ENCODE peak calls at places on chromosomes 11 and 22, in four cellular contexts. K, Y, S and U are unnamed samples.

GRCh38 chr11:126756416-126756815 is 244.2 kb downstream of the KIRREL3 start:
- DNase-seq in K (no peak), Y (no peak), S (no peak), U (no peak)

GRCh38 chr11:69186316-69187266 is 30.9 kb downstream of the SMIM38 start:
- DNase-seq in K (no peak), Y (no peak), S (no peak), U (peak)

GRCh38 chr11:123478352-123478986 is 48.4 kb downstream of the GRAMD1B start:
- DNase-seq in K (peak), Y (peak), S (peak), U (peak)

GRCh38 chr11:35404397-35404775 is 15.0 kb downstream of the SLC1A2 start:
- DNase-seq in K (peak), Y (no peak), S (peak), U (peak)

GRCh38 chr11:96748639-96749370 is 359.0 kb downstream of the JRKL start:
- DNase-seq in K (no peak), Y (no peak), S (no peak), U (no peak)

GRCh38 chr11:118200497-118200896 is 24.1 kb upstream of the SCN2B start:
- DNase-seq in K (no peak), Y (no peak), S (no peak), U (no peak)

GRCh38 chr22:40107244-40107643 is 70.5 kb upstream of the TNRC6B start:
- DNase-seq in K (no peak), Y (no peak), S (no peak), U (no peak)

GRCh38 chr11:107777094-107777493 is 65.2 kb upstream of the SLN start:
- DNase-seq in K (no peak), Y (no peak), S (no peak), U (no peak)

GRCh38 chr11:45622283-45622682 is 43.1 kb downstream of the CHST1 start:
- DNase-seq in K (no peak), Y (no peak), S (no peak), U (no peak)

GRCh38 chr22:30948930-30949342 is 19.6 kb downstream of the MORC2 start:
- DNase-seq in K (no peak), Y (no peak), S (no peak), U (peak)

GRCh38 chr11:26909429-26910009 is 84.4 kb upstream of the FIBIN start:
- DNase-seq in K (no peak), Y (no peak), S (no peak), U (no peak)

GRCh38 chr11:123569387-123569786 is 85.0 kb downstream of the SCN3B start:
- DNase-seq in K (no peak), Y (no peak), S (no peak), U (no peak)

GRCh38 chr22:31084811-31085492 is 3.8 kb downstream of the SMTN start:
- DNase-seq in K (peak), Y (peak), S (no peak), U (no peak)

GRCh38 chr11:10892250-10892649 is 34.4 kb upstream of the ZBED5 start:
- DNase-seq in K (no peak), Y (no peak), S (no peak), U (no peak)

GRCh38 chr11:79439893-79440450 is 858 bp downstream of the TENM4 start:
- DNase-seq in K (no peak), Y (no peak), S (no peak), U (peak)

GRCh38 chr11:4063348-4063747 is 31.3 kb upstream of the RRM1 start:
- DNase-seq in K (no peak), Y (no peak), S (no peak), U (no peak)

GRCh38 chr11:79561496-79561895 is 120.7 kb upstream of the TENM4 start:
- DNase-seq in K (no peak), Y (no peak), S (no peak), U (no peak)

DNA sequence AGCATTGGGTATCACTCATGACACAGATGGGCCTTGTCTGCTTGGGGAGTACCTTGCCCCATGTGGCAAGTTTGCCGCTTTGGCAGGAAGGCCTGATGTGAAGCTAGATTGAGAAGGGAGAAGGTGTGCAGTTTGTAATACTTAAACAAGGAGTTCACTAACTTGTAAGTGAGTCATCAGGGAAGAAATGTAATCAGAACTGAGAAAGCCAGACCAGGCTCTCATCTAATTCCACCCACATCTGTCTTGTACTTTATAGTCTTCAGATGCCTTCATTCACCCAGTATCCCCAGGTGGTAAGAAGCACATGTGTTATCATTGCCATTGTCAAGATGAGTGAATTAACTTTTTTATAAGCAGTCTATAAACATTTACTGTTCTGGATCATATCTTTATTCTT is 116.0 kb upstream of the DDI1 start:
- DNase-seq in K (no peak), Y (no peak), S (no peak), U (no peak)
- TF ChIP-seq TARDBP in K (no peak), Y (no peak), S (no peak), U (no peak)

GRCh38 chr11:7591107-7591894 is 77.5 kb downstream of the PPFIBP2 start:
- DNase-seq in K (no peak), Y (no peak), S (no peak), U (no peak)
- TF ChIP-seq FOXM1 in K (no peak), Y (no peak), S (no peak), U (no peak)

GRCh38 chr11:114397349-114397982 is 2.8 kb downstream of the C11orf71 start:
- DNase-seq in K (no peak), Y (no peak), S (no peak), U (no peak)
- TF ChIP-seq TARDBP in K (no peak), Y (no peak), S (no peak), U (no peak)

DNA sequence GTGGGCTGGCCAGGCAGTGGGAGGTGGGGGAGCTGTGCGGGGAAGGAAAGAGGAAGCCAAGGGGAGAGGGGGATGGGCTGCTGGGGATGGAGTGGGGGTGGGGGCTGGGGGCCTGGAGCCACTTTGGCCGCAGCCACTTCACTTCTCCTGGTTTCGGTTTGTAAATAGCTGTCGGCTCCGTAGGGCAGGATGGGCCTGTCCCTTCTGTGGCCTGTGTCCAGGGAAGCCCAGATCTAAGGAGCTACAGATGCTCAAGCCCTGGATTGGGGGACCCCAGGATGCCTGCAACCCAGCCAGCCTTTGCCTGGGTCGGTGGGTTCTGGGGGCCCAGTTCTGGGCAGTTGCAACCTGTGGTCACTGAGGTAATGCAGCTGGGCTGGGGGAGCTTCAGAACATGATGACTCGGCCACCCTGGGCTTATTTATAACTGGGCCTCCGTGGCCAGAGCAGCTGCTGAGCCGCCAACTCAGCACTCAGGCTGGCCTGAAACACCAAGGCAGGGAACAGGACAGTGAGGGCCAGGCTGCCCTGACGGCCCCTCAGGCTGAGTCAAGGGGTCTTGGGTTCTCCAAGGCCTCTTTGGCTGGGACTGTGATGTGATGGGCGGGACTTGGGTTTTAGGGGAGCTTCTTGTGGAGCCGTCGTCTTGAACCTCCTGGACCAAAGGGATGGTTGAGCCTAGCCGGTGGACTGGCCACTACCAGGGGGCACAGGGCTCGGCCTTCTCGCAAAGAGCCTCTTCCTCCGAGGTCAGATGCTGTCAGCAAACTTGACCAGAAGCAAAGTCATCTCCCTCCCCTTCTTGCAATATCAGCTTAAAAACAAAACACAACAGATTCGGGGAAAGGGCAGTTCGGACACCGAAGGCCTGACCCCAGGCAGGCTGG is 15.0 kb upstream of the SLC39A13 start:
- DNase-seq in K (peak), Y (no peak), S (no peak), U (no peak)
- TF ChIP-seq FOXM1 in K (no peak), Y (no peak), S (no peak), U (no peak)

GRCh38 chr11:110471315-110471714 is 41.6 kb downstream of the FDX1 start:
- DNase-seq in K (no peak), Y (no peak), S (no peak), U (no peak)
- TF ChIP-seq TARDBP in K (no peak), Y (no peak), S (no peak), U (no peak)